ENCODE peak calls at places on chromosomes 6 and 20, in five cellular contexts. E, L, V, G and B are unnamed samples.

GRCh38 chr6:163342571-163343539 is 71.7 kb upstream of the QKI start:
- DNase-seq in L (no peak), E (no peak), G (no peak), V (no peak), B (no peak)

GRCh38 chr6:18153311-18153703 is 1.6 kb downstream of the TPMT start:
- DNase-seq in E (no peak), L (no peak), V (no peak), G (no peak), B (no peak)

GRCh38 chr6:137866200-137866913 is 702 bp upstream of the TNFAIP3 start:
- DNase-seq in V (no peak), L (peak; percentile 49), G (peak; percentile 72), E (peak; percentile 35), B (no peak)

GRCh38 chr6:111423960-111424846 is 58.8 kb downstream of the REV3L start:
- DNase-seq in V (peak; percentile 32), L (no peak), G (no peak), E (no peak), B (no peak)

GRCh38 chr6:47476794-47477496 is 644 bp upstream of the CD2AP start:
- DNase-seq in L (no peak), E (no peak), V (no peak), G (no peak), B (no peak)

GRCh38 chr6:96522469-96523009 is 933 bp downstream of the UFL1 start:
- DNase-seq in E (no peak), L (no peak), V (peak; percentile 46), G (peak; percentile 10), B (no peak)

GRCh38 chr6:153879826-153880225 is 159.2 kb upstream of the OPRM1 start:
- DNase-seq in V (no peak), L (no peak), E (no peak), G (no peak), B (no peak)

GRCh38 chr6:26017567-26017966 is 55.0 kb downstream of the TRIM38 start:
- DNase-seq in G (peak; percentile 35), E (peak; percentile 67), L (no peak), V (peak; percentile 80), B (peak; percentile 80)

GRCh38 chr6:121339639-121340226 is 5.5 kb upstream of the TBC1D32 start:
- DNase-seq in E (no peak), V (no peak), L (no peak), G (no peak), B (no peak)

GRCh38 chr6:75532521-75532920 is 38.9 kb upstream of the FILIP1 start:
- DNase-seq in G (peak; percentile 84), V (peak; percentile 51), E (no peak), L (no peak), B (no peak)

GRCh38 chr6:64831680-64832079 is 875.3 kb downstream of the EYS start:
- DNase-seq in L (no peak), G (no peak), E (no peak), V (no peak), B (no peak)

GRCh38 chr6:112909781-112910180 is 562.7 kb downstream of the RFPL4B start:
- DNase-seq in G (peak; percentile 40), L (no peak), E (no peak), V (no peak), B (no peak)

GRCh38 chr6:3421763-3422456 is 34.9 kb downstream of the SLC22A23 start:
- DNase-seq in G (peak; percentile 47), V (peak; percentile 56), L (no peak), E (no peak), B (no peak)

GRCh38 chr6:98927534-98927933 is 20.2 kb downstream of the FBXL4 start:
- DNase-seq in G (no peak), L (no peak), V (no peak), E (no peak), B (no peak)

GRCh38 chr6:18047406-18047805 is 60.0 kb upstream of the KIF13A start:
- DNase-seq in E (no peak), V (peak; percentile 37), L (no peak), G (no peak), B (no peak)

GRCh38 chr20:31701591-31701990 is 21.1 kb downstream of the BCL2L1 start:
- DNase-seq in L (no peak), E (no peak), G (no peak), V (no peak), B (no peak)

GRCh38 chr6:57221936-57222683 is at the start of gene RAB23:
- DNase-seq in L (peak; percentile 96), V (peak; percentile 87), E (peak; percentile 89), G (peak; percentile 93), B (peak; percentile 91)

GRCh38 chr6:143198312-143198711 is 137.6 kb downstream of the AIG1 start:
- DNase-seq in G (no peak), L (no peak), E (no peak), V (no peak), B (no peak)

GRCh38 chr6:142884214-142885035 is 60.6 kb downstream of the HIVEP2 start:
- DNase-seq in V (peak; percentile 18), L (no peak), E (no peak), G (no peak), B (no peak)

GRCh38 chr6:5958948-5959347 is 47.8 kb downstream of the NRN1 start:
- DNase-seq in G (no peak), L (no peak), V (no peak), E (peak; percentile 31), B (no peak)

GRCh38 chr20:44180814-44181213 is 6.2 kb downstream of the JPH2 start:
- DNase-seq in L (no peak), G (no peak), E (peak; percentile 5), V (peak; percentile 83), B (no peak)

GRCh38 chr6:23532227-23532626 is 593.8 kb upstream of the NRSN1 start:
- DNase-seq in V (no peak), E (no peak), G (no peak), L (no peak), B (no peak)

GRCh38 chr6:3773696-3774298 is 22.3 kb upstream of the PXDC1 start:
- DNase-seq in E (no peak), G (no peak), L (no peak), V (no peak), B (no peak)

GRCh38 chr6:110547266-110547964 is 71.0 kb upstream of the SLC22A16 start:
- DNase-seq in G (no peak), L (no peak), V (peak; percentile 15), E (no peak), B (no peak)

GRCh38 chr6:50819906-50820589 is 1.4 kb downstream of the TFAP2B start:
- DNase-seq in E (no peak), G (no peak), V (no peak), L (no peak), B (peak; percentile 58)
- H3K23ac ChIP-seq in E (peak overlapping the region; percentile 61), G (no peak overlapping the region), V (no peak overlapping the region), L (no peak overlapping the region), B (no peak overlapping the region)

DNA sequence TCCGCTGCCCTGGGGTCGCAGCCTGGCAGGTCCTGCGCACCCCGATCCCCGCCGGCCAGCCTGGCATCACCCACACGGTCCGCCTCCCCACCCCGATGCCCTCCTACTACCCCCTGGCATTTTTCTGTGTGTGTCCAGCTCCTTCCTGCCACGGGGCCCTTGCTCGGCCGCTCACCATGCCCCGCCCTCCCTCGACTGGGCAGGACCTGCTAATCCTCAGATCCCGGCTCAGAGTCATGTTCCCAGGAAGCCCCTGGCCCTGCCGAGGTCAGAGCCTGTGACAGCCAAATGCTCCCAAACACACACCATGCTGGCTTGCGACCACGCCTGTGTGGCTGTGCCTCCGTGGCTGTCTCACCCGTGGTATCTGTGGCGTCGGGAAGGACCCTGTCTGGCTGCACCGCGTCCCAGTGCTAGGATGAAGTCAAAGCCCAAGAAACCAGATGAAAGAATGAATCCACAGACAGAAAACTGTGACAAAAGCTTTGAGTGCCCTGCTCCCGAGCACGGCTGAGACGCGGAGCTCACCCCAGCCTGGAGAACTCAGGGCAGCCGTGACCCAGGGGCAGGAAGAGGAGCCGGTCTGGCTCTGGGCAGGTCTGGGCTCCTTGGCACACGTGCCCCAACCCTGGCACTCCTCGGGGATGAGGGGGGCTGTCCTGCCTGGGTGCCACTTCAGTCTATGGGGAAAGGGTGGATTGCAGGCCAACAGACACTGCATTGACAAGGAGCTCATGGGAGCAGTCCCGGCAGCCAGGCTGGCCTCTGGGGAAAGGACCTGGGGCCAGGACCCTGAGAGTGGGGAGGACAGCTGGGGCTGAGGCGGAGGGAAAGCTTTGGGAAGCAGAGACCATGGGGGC is 20.8 kb upstream of the SLCO4A1 start:
- DNase-seq in L (no peak), E (no peak), G (no peak), V (no peak), B (no peak)
- H2BK12ac ChIP-seq in L (peak overlapping the region; percentile 80), E (no peak overlapping the region), G (peak overlapping the region; percentile 84), V (no peak overlapping the region), B (no peak overlapping the region)

GRCh38 chr20:47276856-47277541 is 79.5 kb downstream of the ZMYND8 start:
- DNase-seq in V (peak; percentile 52), L (no peak), G (no peak), E (no peak), B (no peak)
- H3K23ac ChIP-seq in V (no peak overlapping the region), L (no peak overlapping the region), G (no peak overlapping the region), E (no peak overlapping the region), B (no peak overlapping the region)

DNA sequence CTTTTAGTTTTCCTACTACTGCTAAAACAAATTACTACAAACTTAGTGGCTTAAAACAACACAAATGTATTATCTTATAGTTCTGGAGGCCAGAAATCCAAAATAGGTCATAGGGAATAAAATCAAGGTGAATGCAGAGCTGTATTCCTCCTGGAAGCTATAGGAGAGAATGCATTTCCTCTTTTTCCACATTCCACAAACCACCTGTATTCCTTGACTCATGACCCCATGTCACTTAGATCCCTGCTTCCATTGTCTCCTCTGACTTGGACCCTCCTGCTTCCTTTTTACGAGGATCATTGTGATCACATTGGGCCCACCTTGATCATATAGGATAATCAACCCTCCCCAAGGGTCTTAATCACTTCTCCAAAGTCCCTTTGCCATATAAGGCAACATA is 200.8 kb downstream of the KCNQ5 start:
- DNase-seq in V (no peak), L (no peak), E (no peak), G (peak; percentile 50), B (no peak)
- H2BK12ac ChIP-seq in V (no peak overlapping the region), L (no peak overlapping the region), E (no peak overlapping the region), G (no peak overlapping the region), B (no peak overlapping the region)

GRCh38 chr6:71349976-71350615 is 61.5 kb downstream of the OGFRL1 start:
- DNase-seq in G (no peak), E (no peak), V (no peak), L (no peak), B (no peak)
- H3K23ac ChIP-seq in G (no peak overlapping the region), E (no peak overlapping the region), V (no peak overlapping the region), L (no peak overlapping the region), B (no peak overlapping the region)